ENCODE peak calls at places on chromosomes 4 and X, in four cellular contexts. I is neuronal stem cell, Y is H9, U is trophoblast cell. J is an unnamed sample.

GRCh38 chr4:185115827-185116232 is 27.2 kb upstream of the SLC25A4 start:
- DNase-seq in I (no peak), Y (peak), U (peak), J (peak)

GRCh38 chr4:86496094-86497060 is 97.7 kb upstream of the PTPN13 start:
- DNase-seq in Y (no peak), I (no peak), U (peak), J (peak)

GRCh38 chrX:88355252-88355651 is 391.8 kb upstream of the CPXCR1 start:
- DNase-seq in I (no peak), U (no peak), Y (no peak), J (no peak)

GRCh38 chr4:98377626-98378025 is 116.4 kb downstream of the RAP1GDS1 start:
- DNase-seq in Y (no peak), U (no peak), I (no peak), J (peak)

GRCh38 chrX:155251391-155251790 is 12.9 kb downstream of the RAB39B start:
- DNase-seq in Y (no peak), I (no peak), U (no peak), J (no peak)

GRCh38 chr4:161642708-161643107 is 521.1 kb downstream of the FSTL5 start:
- DNase-seq in U (no peak), Y (no peak), I (no peak), J (no peak)

GRCh38 chr4:111283066-111283677 is 660.3 kb upstream of the PITX2 start:
- DNase-seq in I (peak), Y (peak), U (peak), J (peak)

GRCh38 chrX:71366674-71367256 is 608 bp downstream of the TAF1 start:
- DNase-seq in I (no peak), Y (no peak), U (peak), J (peak)

GRCh38 chr4:17934286-17934685 is 87.3 kb downstream of the LCORL start:
- DNase-seq in I (no peak), Y (no peak), U (no peak), J (no peak)

GRCh38 chr4:1611501-1611870 is 72.6 kb downstream of the FAM53A start:
- DNase-seq in Y (no peak), U (no peak), I (no peak), J (no peak)

GRCh38 chr4:98092833-98093439 is 50.3 kb downstream of the STPG2 start:
- DNase-seq in U (peak), I (no peak), Y (no peak), J (peak)

GRCh38 chrX:130082244-130083106 is 27.8 kb downstream of the ELF4 start:
- DNase-seq in I (no peak), Y (no peak), U (no peak), J (peak)

GRCh38 chrX:104112326-104112951 is at the start of gene ZCCHC18:
- DNase-seq in U (peak), I (peak), Y (peak), J (peak)

GRCh38 chr4:183858011-183858615 is 47.0 kb upstream of the STOX2 start:
- DNase-seq in U (no peak), Y (no peak), I (peak), J (no peak)

GRCh38 chrX:118847676-118848075 is 24.1 kb downstream of the ZCCHC12 start:
- DNase-seq in U (peak), I (peak), Y (no peak), J (peak)

GRCh38 chr4:159307929-159308328 is 205.1 kb downstream of the RAPGEF2 start:
- DNase-seq in I (no peak), Y (no peak), U (no peak), J (no peak)

GRCh38 chrX:9464435-9465371 is at the start of gene TBL1X:
- DNase-seq in I (peak), U (no peak), Y (peak), J (peak)

GRCh38 chrX:123918106-123918721 is 43.3 kb upstream of the STAG2 start:
- DNase-seq in U (peak), I (no peak), Y (no peak), J (no peak)

GRCh38 chr4:62243895-62244294 is 1043.8 kb downstream of the ADGRL3 start:
- DNase-seq in Y (no peak), U (no peak), I (no peak), J (no peak)

GRCh38 chr4:140367738-140368137 is 5.7 kb upstream of the SCOC start:
- DNase-seq in U (peak), Y (no peak), I (no peak), J (no peak)

GRCh38 chr4:69716654-69717053 is 43.8 kb downstream of the SULT1B1 start:
- DNase-seq in Y (no peak), U (no peak), I (no peak), J (no peak)

GRCh38 chr4:144658908-144659307 is 13.0 kb downstream of the HHIP start:
- DNase-seq in I (no peak), U (no peak), Y (no peak), J (no peak)

GRCh38 chr4:163748474-163748873 is 254.0 kb downstream of the TMA16 start:
- DNase-seq in I (no peak), U (no peak), Y (no peak), J (peak)

DNA sequence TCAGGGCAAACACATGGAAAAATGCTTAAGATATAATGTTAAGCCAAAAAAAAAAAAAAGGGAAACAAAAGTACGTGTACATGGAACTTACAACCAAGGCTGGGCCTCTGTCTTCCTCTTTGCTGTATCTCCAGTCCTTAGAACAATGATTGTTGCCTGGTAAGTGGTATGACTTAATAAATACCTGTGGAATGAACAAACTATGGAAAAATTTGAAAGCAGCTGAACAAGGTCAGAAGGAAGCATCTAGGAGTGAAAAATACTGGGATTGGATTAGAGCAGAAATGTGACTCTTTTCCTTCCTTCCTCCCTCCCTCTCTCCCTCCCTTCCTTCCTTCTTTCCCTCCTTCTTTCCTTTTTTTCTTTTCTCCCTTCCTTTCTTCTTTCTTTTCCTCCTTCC is 54.2 kb upstream of the SMIM10 start:
- DNase-seq in U (peak), Y (no peak), I (no peak), J (peak)
- H2BK5ac ChIP-seq in U (no peak), Y (no peak), I (no peak), J (no peak)

GRCh38 chr4:117370944-117371665 is 285.7 kb upstream of the TRAM1L1 start:
- DNase-seq in I (no peak), Y (no peak), U (peak), J (no peak)
- H2BK12ac ChIP-seq in I (no peak), Y (no peak), U (no peak), J (no peak)

GRCh38 chr4:153465583-153465921 is 608 bp upstream of the TMEM131L start:
- DNase-seq in Y (no peak), I (no peak), U (peak), J (peak)
- H4K91ac ChIP-seq in Y (no peak), I (no peak), U (no peak), J (no peak)

GRCh38 chr4:182749768-182750167 is 167.4 kb downstream of the DCTD start:
- DNase-seq in I (no peak), Y (no peak), U (no peak), J (no peak)
- H2BK5ac ChIP-seq in I (no peak), Y (no peak), U (no peak), J (no peak)

GRCh38 chrX:65488496-65488895 is 46.1 kb downstream of the LAS1L start:
- DNase-seq in I (no peak), Y (no peak), U (peak), J (peak)
- H2BK12ac ChIP-seq in I (no peak), Y (no peak), U (no peak), J (no peak)

GRCh38 chr4:173793937-173794510 is 264.0 kb upstream of the HAND2 start:
- DNase-seq in U (no peak), I (no peak), Y (no peak), J (peak)
- H4K91ac ChIP-seq in U (no peak), I (no peak), Y (no peak), J (no peak)

GRCh38 chr4:75723802-75724065 is 643 bp upstream of the USO1 start:
- DNase-seq in Y (no peak), I (no peak), U (no peak), J (no peak)

GRCh38 chr4:75723117-75723801 is 1.1 kb upstream of the USO1 start:
- DNase-seq in Y (no peak), I (no peak), U (peak), J (peak)

GRCh38 chr4:75726577-75726976 is 2.2 kb downstream of the USO1 start:
- DNase-seq in Y (no peak), U (no peak), I (no peak), J (peak)

GRCh38 chr4:75724066-75724866 is at the start of gene USO1:
- DNase-seq in Y (peak), I (peak), U (peak), J (peak)

GRCh38 chr4:75724867-75725724 is 719 bp downstream of the USO1 start:
- DNase-seq in U (peak), Y (peak), I (peak), J (peak)
- H2BK5ac ChIP-seq in U (peak), Y (peak), I (peak), J (peak)

GRCh38 chr4:151489462-151490203 is 80.7 kb downstream of the FHIP1A start:
- DNase-seq in U (peak), Y (peak), I (no peak), J (no peak)

GRCh38 chr4:151488968-151489367 is 80.0 kb downstream of the FHIP1A start:
- DNase-seq in I (no peak), Y (no peak), U (peak), J (no peak)

GRCh38 chr4:151484396-151485102 is 75.6 kb downstream of the FHIP1A start:
- DNase-seq in U (peak), I (peak), Y (peak), J (peak)

GRCh38 chr4:151485541-151486131 is 76.7 kb downstream of the FHIP1A start:
- DNase-seq in U (no peak), I (no peak), Y (peak), J (no peak)

DNA sequence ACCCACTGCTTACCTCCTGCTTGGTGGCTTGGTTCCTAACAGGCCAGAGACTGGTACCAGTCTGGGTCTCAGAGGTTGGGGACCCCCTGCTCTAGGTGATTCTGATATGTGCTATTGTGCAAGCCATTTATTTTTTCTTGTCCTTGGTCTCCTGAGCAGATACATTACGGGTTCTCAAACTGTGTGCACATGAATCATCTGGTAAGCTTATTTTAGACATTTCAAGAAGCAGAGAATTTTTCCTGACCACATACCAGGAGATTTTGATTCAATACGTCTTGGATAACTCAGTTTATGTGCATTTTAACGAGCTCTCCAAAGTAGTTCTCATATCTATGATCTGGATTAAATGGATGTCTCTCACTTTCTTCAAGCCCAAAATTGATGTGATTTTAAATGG is 77.2 kb downstream of the FHIP1A start:
- DNase-seq in U (no peak), I (no peak), Y (no peak), J (peak)
- H2BK12ac ChIP-seq in U (no peak), I (no peak), Y (peak), J (no peak)

GRCh38 chr4:83631066-83631465 is 95.2 kb downstream of the GPAT3 start:
- DNase-seq in Y (no peak), I (no peak), U (no peak), J (peak)

GRCh38 chr4:83625807-83626206 is 89.9 kb downstream of the GPAT3 start:
- DNase-seq in Y (no peak), U (no peak), I (no peak), J (no peak)

GRCh38 chr4:83626245-83626843 is 90.4 kb downstream of the GPAT3 start:
- DNase-seq in Y (no peak), U (no peak), I (no peak), J (no peak)

DNA sequence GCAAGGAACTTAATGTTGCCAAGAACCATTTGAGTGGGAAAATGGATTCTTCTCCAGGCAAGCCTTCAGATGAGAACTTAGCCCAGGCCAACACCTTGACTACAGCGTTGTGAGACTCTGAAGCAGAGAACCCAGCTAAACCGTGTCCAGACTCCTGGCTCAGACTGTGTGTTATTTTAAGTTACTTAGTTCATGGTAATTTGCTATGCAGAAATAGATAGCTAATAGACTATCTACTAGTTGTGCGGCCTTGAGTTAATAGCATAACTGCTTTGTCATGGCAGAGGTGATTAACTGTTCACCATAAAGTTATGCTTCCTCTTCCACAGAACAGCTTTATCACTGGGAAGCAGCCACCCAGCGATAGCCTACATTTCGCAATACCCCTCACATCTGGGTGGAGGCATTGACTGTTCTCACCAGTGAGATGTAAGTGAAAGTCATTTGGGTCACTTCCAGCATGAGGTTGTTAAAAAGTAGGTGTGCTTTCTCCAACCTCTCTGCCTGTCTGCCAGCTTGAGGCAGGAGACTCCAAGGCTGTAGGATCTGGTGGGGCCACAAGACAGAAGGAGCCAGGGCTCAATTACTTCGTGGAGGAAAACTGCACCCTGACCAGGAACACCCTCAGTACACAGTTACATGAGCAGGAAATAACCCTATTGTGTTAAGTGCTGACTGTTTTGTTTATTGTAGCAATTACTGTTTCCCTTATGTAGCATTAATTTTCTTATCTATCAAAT is 94.2 kb downstream of the GPAT3 start:
- DNase-seq in U (peak), I (no peak), Y (no peak), J (peak)
- H4K91ac ChIP-seq in U (no peak), I (no peak), Y (no peak), J (peak)

J was measured in mesenchymal stem cell.